ENCODE peak calls at places on chromosomes 12 and 14, in eight cellular contexts. X is A549, Y is RWPE2, O is BJ, W is AG04449, H is lung, N is sigmoid colon, Z is lower leg skin. Q is an unnamed sample.

GRCh38 chr12:74408601-74409166 is 129.0 kb upstream of the ATXN7L3B start:
- DNase-seq in X (no peak), Y (no peak), O (no peak), W (no peak), H (no peak), N (no peak), Z (no peak), Q (no peak)

GRCh38 chr14:103899316-103899715 is 28.9 kb upstream of the TDRD9 start:
- DNase-seq in X (no peak), Y (no peak), O (no peak), W (no peak), H (no peak), N (no peak), Z (no peak), Q (no peak)

GRCh38 chr14:70317969-70318634 is 41.4 kb downstream of the COX16 start:
- DNase-seq in X (peak), Y (no peak), O (peak), W (peak), H (no peak), N (no peak), Z (no peak), Q (peak)

GRCh38 chr14:56996721-56997399 is 186.6 kb upstream of the OTX2 start:
- DNase-seq in X (no peak), Y (no peak), O (no peak), W (no peak), H (no peak), N (no peak), Z (no peak), Q (no peak)

GRCh38 chr12:109540526-109541411 is 32.5 kb downstream of the MMAB start:
- DNase-seq in X (no peak), Y (no peak), O (no peak), W (no peak), H (no peak), N (no peak), Z (no peak), Q (no peak)

GRCh38 chr14:100536721-100537700 is 50.2 kb downstream of the BEGAIN start:
- DNase-seq in X (no peak), Y (peak), O (no peak), W (no peak), H (no peak), N (peak), Z (peak), Q (no peak)

GRCh38 chr14:71491925-71492324 is 440.3 kb upstream of the RGS6 start:
- DNase-seq in X (no peak), Y (no peak), O (no peak), W (no peak), H (no peak), N (no peak), Z (no peak), Q (no peak)

GRCh38 chr14:52377940-52378339 is 63.8 kb downstream of the PTGER2 start:
- DNase-seq in X (no peak), Y (no peak), O (no peak), W (no peak), H (no peak), N (no peak), Z (no peak), Q (no peak)

GRCh38 chr12:22728989-22729388 is 104.0 kb downstream of the ETNK1 start:
- DNase-seq in X (no peak), Y (no peak), O (no peak), W (no peak), H (no peak), N (no peak), Z (no peak), Q (peak)

GRCh38 chr12:66144796-66145754 is 14.5 kb upstream of the LLPH start:
- DNase-seq in X (peak), Y (no peak), O (no peak), W (no peak), H (peak), N (peak), Z (no peak), Q (no peak)

GRCh38 chr14:77268989-77269595 is 1.9 kb downstream of the NGB start:
- DNase-seq in X (no peak), Y (no peak), O (no peak), W (no peak), H (no peak), N (no peak), Z (no peak), Q (no peak)

GRCh38 chr12:18898469-18898868 is 160.6 kb downstream of the CAPZA3 start:
- DNase-seq in X (no peak), Y (no peak), O (no peak), W (no peak), H (no peak), N (no peak), Z (no peak), Q (no peak)

GRCh38 chr14:31893156-31893813 is 183.8 kb upstream of the ARHGAP5 start:
- DNase-seq in X (no peak), Y (no peak), O (no peak), W (no peak), H (no peak), N (no peak), Z (no peak), Q (no peak)

GRCh38 chr12:132941336-132941954 is 14.7 kb downstream of the ZNF605 start:
- DNase-seq in X (no peak), Y (no peak), O (no peak), W (no peak), H (no peak), N (no peak), Z (no peak), Q (no peak)
- H3K4me3 ChIP-seq in X (no peak), Y (no peak), O (no peak), W (no peak), H (no peak), N (no peak), Z (no peak), Q (no peak)

DNA sequence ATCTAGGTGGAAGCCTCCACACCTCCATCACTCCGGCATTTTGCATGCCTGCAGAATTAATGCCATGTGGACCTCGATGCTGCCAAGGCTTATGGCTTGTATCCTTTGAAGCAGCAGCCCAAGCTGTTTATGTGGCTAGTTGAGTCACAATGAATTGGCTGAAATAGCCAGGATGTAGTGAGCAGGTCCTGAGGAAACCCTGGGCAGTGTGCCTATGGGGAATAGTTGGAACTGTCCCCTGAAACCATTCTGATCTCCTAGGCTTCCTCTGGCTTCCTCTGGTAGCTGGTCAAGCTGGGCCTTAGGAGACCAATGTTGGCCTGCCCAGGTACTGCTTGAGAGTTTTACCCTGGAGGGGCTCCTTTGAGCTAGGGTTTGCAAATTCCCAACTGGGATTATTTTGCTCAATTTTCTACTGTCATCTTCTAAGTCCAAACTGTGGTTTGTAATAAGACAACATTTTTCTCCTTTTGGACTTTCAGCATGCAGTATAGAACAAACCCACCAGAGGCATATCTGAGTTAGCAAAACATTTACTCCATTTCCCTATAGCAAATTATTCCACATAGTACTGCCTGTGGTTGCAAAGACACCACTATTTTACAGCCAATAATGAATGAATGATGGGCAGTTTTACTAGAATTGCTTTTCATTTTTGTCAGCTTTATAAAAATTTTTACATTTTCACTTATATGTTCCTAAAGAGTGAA is 85.1 kb upstream of the AMIGO2 start:
- DNase-seq in X (no peak), Y (no peak), O (no peak), W (no peak), H (no peak), N (no peak), Z (no peak), Q (no peak)
- TF ChIP-seq CTCF in X (no peak), Y (no peak), O (no peak), W (no peak), H (no peak), N (no peak), Z (no peak), Q (no peak)

GRCh38 chr14:93050761-93051160 is 65.0 kb downstream of the ITPK1 start:
- DNase-seq in X (no peak), Y (no peak), O (no peak), W (no peak), H (no peak), N (no peak), Z (no peak), Q (no peak)
- H3K4me3 ChIP-seq in X (no peak), Y (no peak), O (no peak), W (no peak), H (no peak), N (no peak), Z (no peak), Q (no peak)

DNA sequence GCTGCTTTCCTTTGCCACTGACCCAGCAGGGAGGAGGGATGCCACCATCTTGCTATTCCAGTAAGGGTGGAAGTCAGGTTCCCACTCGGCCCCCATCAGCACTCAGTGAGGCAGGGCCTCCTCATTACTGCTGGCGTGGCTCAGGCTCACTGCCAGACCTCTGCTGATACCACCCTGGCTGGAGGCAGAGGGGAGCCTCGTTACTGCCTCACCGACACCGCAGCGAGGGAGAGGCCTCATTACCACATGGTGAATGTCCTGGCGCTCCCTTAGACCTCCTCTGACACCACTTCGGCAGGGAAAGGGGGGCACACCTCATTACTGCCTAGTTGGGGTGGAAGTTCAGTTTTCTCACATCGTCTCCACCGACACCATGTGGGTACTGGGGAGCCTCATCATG is 354.1 kb downstream of the CACNA1C start:
- DNase-seq in X (no peak), Y (no peak), O (no peak), W (no peak), H (no peak), N (peak), Z (no peak), Q (no peak)
- TF ChIP-seq CTCF in X (no peak), Y (no peak), O (no peak), W (no peak), H (no peak), N (no peak), Z (no peak), Q (no peak)

GRCh38 chr12:6613776-6614512 is 6.8 kb upstream of the CHD4 start:
- DNase-seq in X (peak), Y (peak), O (peak), W (peak), H (peak), N (peak), Z (peak), Q (peak)

GRCh38 chr12:6612652-6613014 is 5.5 kb upstream of the CHD4 start:
- DNase-seq in X (no peak), Y (no peak), O (no peak), W (no peak), H (no peak), N (no peak), Z (no peak), Q (no peak)

GRCh38 chr12:6614513-6615177 is 7.5 kb upstream of the CHD4 start:
- DNase-seq in X (peak), Y (no peak), O (no peak), W (no peak), H (no peak), N (no peak), Z (no peak), Q (no peak)

GRCh38 chr12:6613015-6613775 is 6.0 kb upstream of the CHD4 start:
- DNase-seq in X (no peak), Y (peak), O (peak), W (no peak), H (peak), N (peak), Z (peak), Q (no peak)

DNA sequence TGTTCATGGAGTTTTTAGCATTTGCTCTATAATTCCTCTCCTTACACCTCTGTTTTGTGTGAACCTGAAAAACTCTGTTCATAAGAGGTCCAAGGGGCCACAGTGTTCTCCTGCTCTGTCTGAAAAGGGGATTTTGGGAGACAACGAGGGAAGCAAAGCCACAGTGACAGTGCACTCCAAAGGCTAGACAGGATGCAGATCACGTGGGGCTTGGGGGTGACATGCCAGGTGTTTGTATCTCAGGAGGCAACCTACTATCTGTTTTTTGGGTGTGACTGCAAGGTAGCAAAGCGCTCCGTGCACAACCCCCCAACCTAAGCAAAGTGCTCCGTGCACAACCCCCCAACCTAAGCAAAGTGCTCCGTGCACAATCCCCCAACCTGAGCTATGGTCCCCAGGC is 5.1 kb upstream of the CHD4 start:
- DNase-seq in X (no peak), Y (no peak), O (no peak), W (no peak), H (no peak), N (no peak), Z (no peak), Q (no peak)
- H3K4me3 ChIP-seq in X (no peak), Y (no peak), O (no peak), W (no peak), H (no peak), N (no peak), Z (no peak), Q (no peak)

GRCh38 chr14:93207468-93208308 is 632 bp downstream of the UBR7 start:
- DNase-seq in X (peak), Y (peak), O (no peak), W (no peak), H (peak), N (peak), Z (no peak), Q (no peak)

GRCh38 chr14:93201155-93201704 is 5.6 kb downstream of the GON7 start:
- DNase-seq in X (no peak), Y (no peak), O (no peak), W (no peak), H (no peak), N (no peak), Z (no peak), Q (no peak)

GRCh38 chr14:93212432-93212831 is 5.4 kb downstream of the UBR7 start:
- DNase-seq in X (no peak), Y (no peak), O (no peak), W (no peak), H (no peak), N (no peak), Z (no peak), Q (no peak)

DNA sequence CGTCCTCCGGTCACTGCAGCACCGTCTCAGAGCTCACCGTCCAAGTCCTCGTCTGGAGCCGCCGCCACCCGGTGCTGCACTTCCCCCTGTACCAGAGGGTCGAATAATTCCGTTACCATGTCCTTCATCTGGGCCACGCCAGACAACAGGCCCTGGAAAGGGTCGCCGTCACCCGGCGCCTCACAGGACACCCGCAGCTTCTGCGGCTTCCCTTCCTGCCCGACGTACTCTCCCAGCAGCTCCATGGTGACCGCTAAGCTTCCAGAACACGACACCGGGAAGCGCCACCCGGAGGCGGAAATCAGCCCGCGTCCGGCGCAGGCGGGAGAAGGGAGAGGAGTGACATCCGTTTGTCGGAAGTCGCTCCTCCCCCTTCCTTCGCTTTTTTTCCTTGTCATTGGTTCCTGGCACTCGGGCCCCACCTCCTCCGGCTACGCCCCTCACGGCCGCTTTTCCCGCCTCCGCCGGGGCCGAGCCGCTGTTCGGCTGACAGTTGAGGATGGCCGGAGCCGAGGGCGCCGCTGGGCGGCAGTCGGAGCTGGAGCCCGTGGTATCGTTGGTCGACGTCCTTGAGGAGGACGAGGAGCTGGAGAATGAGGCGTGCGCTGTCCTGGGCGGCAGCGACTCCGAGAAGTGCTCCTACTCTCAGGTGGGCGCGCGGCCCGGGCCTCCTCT is at the start of the genes GON7 and UBR7:
- DNase-seq in X (peak), Y (peak), O (peak), W (peak), H (peak), N (peak), Z (peak), Q (peak)
- TF ChIP-seq CTCF in X (no peak), Y (no peak), O (peak), W (peak), H (peak), N (no peak), Z (no peak), Q (peak)

DNA sequence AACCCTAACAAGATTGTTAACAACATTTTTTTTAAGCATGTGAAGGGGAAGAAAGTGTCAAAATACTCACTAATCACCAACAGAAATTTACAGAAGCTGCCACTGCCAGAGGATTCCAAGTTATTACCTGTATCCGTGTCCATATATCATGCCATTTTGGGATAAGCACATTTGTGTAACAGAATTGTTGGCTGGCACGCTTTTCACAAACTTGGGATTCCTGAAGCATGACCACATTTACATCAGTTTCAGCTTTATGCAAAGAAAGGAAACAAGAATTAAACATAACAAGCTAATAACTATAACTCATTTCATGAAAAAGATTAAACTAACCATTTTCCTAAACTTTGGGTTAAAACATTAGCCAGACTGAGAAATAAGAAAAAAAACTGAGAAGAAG is 5.9 kb downstream of the NEMP1 start:
- DNase-seq in X (no peak), Y (no peak), O (no peak), W (no peak), H (no peak), N (no peak), Z (no peak), Q (no peak)
- H3K4me3 ChIP-seq in X (no peak), Y (no peak), O (no peak), W (no peak), H (no peak), N (peak), Z (no peak), Q (no peak)

GRCh38 chr12:39675263-39675662 is 55.7 kb upstream of the ABCD2 start:
- DNase-seq in X (peak), Y (no peak), O (no peak), W (no peak), H (no peak), N (no peak), Z (no peak), Q (no peak)
- TF ChIP-seq CTCF in X (no peak), Y (no peak), O (no peak), W (no peak), H (no peak), N (no peak), Z (no peak), Q (peak)

GRCh38 chr12:93127582-93128331 is 198.7 kb upstream of the EEA1 start:
- DNase-seq in X (peak), Y (no peak), O (peak), W (no peak), H (peak), N (peak), Z (no peak), Q (no peak)
- H3K4me3 ChIP-seq in X (no peak), Y (no peak), O (no peak), W (no peak), H (no peak), N (no peak), Z (no peak), Q (no peak)

Q was measured in epithelial cell of proximal tubule.